ENCODE peak calls at places on chromosomes 5 and 9, in eight cellular contexts. M is HFF-Myc; U is psoas muscle; C is GM12865; S is A549; Q is BE2C; K is CD8-positive, alpha-beta T cell; H is neural crest cell. D is an unnamed sample.

GRCh38 chr9:71941060-71941568 is 29.7 kb downstream of the C9orf85 start:
- DNase-seq in M (no peak), U (no peak), C (no peak), S (no peak), Q (no peak), K (no peak), H (no peak), D (no peak)

GRCh38 chr5:112795944-112796678 is 58.4 kb downstream of the APC start:
- DNase-seq in M (no peak), U (no peak), C (no peak), S (no peak), Q (no peak), K (no peak), H (no peak), D (no peak)

GRCh38 chr5:176894298-176894697 is 4.8 kb downstream of the HK3 start:
- DNase-seq in M (no peak), U (no peak), C (no peak), S (no peak), Q (no peak), K (no peak), H (no peak), D (peak; percentile 38)

GRCh38 chr5:121503111-121503840 is 348.4 kb upstream of the FTMT start:
- DNase-seq in M (no peak), U (no peak), C (peak; percentile 14), S (no peak), Q (peak; percentile 78), K (no peak), H (no peak), D (no peak)

GRCh38 chr5:79728396-79728795 is 38.8 kb downstream of the CMYA5 start:
- DNase-seq in M (no peak), U (no peak), C (no peak), S (no peak), Q (no peak), K (no peak), H (no peak), D (no peak)

GRCh38 chr5:169599451-169599850 is 15.9 kb downstream of the SPDL1 start:
- DNase-seq in M (no peak), U (no peak), C (no peak), S (no peak), Q (no peak), K (no peak), H (no peak), D (no peak)

GRCh38 chr5:127960126-127960744 is 123.3 kb upstream of the SLC12A2 start:
- DNase-seq in M (no peak), U (no peak), C (no peak), S (no peak), Q (no peak), K (no peak), H (no peak), D (no peak)

GRCh38 chr9:121261107-121261460 is 6.9 kb upstream of the GSN start:
- DNase-seq in M (no peak), U (peak; percentile 13), C (no peak), S (no peak), Q (peak; percentile 36), K (no peak), H (peak; percentile 36), D (no peak)

GRCh38 chr5:153543959-153544470 is 53.5 kb downstream of the GRIA1 start:
- DNase-seq in M (no peak), U (no peak), C (no peak), S (no peak), Q (no peak), K (no peak), H (no peak), D (no peak)

GRCh38 chr5:58071566-58071965 is 388.3 kb downstream of the PLK2 start:
- DNase-seq in M (no peak), U (no peak), C (no peak), S (no peak), Q (no peak), K (no peak), H (peak; percentile 8), D (no peak)

GRCh38 chr9:133568186-133568585 is 33.7 kb downstream of the ADAMTSL2 start:
- DNase-seq in M (no peak), U (no peak), C (no peak), S (no peak), Q (no peak), K (no peak), H (no peak), D (no peak)

GRCh38 chr5:99063737-99064136 is 134.9 kb upstream of the CHD1 start:
- DNase-seq in M (no peak), U (no peak), C (no peak), S (no peak), Q (no peak), K (no peak), H (no peak), D (no peak)

GRCh38 chr9:108885643-108886348 is 23.7 kb downstream of the ACTL7A start:
- DNase-seq in M (peak; percentile 75), U (no peak), C (peak; percentile 95), S (peak; percentile 52), Q (peak; percentile 60), K (no peak), H (no peak), D (no peak)
- TF ChIP-seq CTCF in M (no peak), U (no peak), C (no peak), S (no peak), Q (no peak), K (no peak), H (no peak), D (no peak)

GRCh38 chr9:3576358-3576757 is 50.6 kb upstream of the RFX3 start:
- DNase-seq in M (no peak), U (no peak), C (no peak), S (no peak), Q (no peak), K (no peak), H (no peak), D (peak; percentile 77)
- TF ChIP-seq CTCF in M (no peak), U (no peak), C (no peak), S (no peak), Q (no peak), K (no peak), H (no peak), D (peak; percentile 24)

DNA sequence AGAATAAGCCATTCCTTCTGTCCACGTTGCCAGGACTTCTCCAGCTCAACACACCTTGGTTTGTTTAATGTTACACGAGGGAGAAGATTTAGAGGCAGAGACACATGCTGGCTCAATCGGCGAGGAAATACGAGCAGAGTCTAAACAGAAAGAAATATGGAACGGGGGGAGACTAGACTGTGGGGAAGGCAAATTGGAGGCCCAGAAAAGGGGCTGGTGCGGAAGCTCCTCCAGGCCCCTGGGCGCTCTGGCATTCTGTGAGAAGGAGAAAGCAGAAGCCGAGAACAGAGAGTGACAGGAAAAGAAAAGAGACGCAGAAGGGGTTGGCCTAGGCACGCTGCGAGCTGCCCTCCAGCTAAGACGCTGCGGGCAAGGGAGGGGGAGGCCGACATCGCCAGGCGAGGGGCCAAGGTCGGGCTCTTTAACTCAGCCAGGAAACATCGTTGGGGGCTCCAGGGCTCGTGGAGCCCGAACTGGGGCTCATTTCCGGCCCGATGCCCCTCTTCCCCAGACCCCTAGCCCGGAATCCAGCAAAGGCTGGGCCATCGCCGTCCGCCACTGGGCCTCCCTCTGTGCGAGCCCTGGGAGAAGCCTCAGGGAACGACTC is 3.2 kb upstream of the PAX5 start:
- DNase-seq in M (no peak), U (no peak), C (peak; percentile 59), S (no peak), Q (no peak), K (no peak), H (no peak), D (no peak)
- TF ChIP-seq CTCF in M (no peak), U (no peak), C (no peak), S (no peak), Q (no peak), K (no peak), H (no peak), D (no peak)

DNA sequence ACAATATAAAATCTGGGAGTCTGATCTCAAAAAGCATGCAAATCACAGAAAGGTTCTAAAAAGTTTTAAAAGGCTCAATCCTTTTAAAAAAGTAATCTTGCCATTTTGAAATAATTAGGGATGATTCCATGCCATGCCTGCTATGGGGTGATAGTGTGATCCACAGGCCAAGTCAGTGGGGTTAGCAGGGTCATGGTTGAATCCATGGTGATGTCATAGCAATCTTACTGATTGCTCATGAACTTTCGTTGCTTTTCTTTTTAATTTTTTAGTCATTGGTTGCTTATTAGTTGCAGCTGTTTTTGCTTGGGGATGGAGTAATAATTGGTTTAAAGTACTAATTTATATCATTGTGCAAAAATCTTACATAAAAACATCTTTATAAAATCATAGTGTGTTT is 485.0 kb downstream of the ENC1 start:
- DNase-seq in M (no peak), U (no peak), C (no peak), S (no peak), Q (no peak), K (no peak), H (no peak), D (no peak)
- TF ChIP-seq CTCF in M (no peak), U (no peak), C (no peak), S (no peak), Q (no peak), K (no peak), H (no peak), D (no peak)

DNA sequence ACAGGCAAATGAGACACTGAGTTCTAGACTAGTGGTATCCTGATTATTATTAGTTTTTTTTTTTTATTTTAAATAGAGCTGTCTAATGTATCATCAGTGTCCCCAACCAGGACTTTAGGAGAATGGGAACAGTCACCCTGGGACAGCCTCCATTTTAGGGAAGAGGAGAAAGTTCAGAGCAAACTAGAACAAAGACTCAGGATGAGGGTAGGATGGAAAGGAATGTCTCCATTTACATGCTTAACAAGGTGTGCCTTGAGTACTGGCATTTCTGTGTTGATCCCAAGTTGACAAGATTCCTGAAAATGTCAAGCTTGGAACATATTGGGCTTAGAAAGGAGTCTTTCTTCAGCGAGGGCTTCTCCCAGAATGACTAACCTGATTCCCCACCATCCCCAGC is 223.5 kb downstream of the ARRDC3 start:
- DNase-seq in M (no peak), U (no peak), C (no peak), S (no peak), Q (no peak), K (no peak), H (no peak), D (no peak)
- TF ChIP-seq CTCF in M (no peak), U (no peak), C (no peak), S (no peak), Q (no peak), K (no peak), H (no peak), D (no peak)

GRCh38 chr5:10144040-10144439 is 105.6 kb downstream of the ATPSCKMT start:
- DNase-seq in M (no peak), U (no peak), C (no peak), S (no peak), Q (no peak), K (no peak), H (no peak), D (no peak)
- TF ChIP-seq CTCF in M (no peak), U (no peak), C (no peak), S (no peak), Q (no peak), K (no peak), H (no peak), D (no peak)

GRCh38 chr9:127629468-127630081 is 17.5 kb downstream of the STXBP1 start:
- DNase-seq in M (no peak), U (no peak), C (no peak), S (no peak), Q (no peak), K (no peak), H (no peak), D (no peak)
- TF ChIP-seq CTCF in M (peak; percentile 15), U (no peak), C (no peak), S (no peak), Q (no peak), K (no peak), H (no peak), D (no peak)